ENCODE peak calls at places on chromosomes 12 and 14, in nine cellular contexts. One of them, this sample, is unnamed.

GRCh38 chr14:95547626-95548327 is 12.9 kb downstream of the GLRX5 start:
- DNase-seq in IMR-90: peak; percentile 66
- DNase-seq in astrocyte of the spinal cord: peak; percentile 54
- DNase-seq in CD8-positive, alpha-beta T cell: no peak
- DNase-seq in naive thymus-derived CD4-positive, alpha-beta T cell: no peak
- DNase-seq in fibroblast of the aortic adventitia: peak; percentile 48
- DNase-seq in cardiac fibroblast: peak; percentile 59
- DNase-seq in suprapubic skin: no peak
- DNase-seq in MM.1S: no peak
- DNase-seq in this sample: no peak

GRCh38 chr12:95217377-95218163 is at the start of the genes FGD6 and VEZT:
- DNase-seq in IMR-90: peak; percentile 99
- DNase-seq in astrocyte of the spinal cord: peak; percentile 100
- DNase-seq in CD8-positive, alpha-beta T cell: peak; percentile 95
- DNase-seq in naive thymus-derived CD4-positive, alpha-beta T cell: peak; percentile 99
- DNase-seq in fibroblast of the aortic adventitia: peak; percentile 99
- DNase-seq in cardiac fibroblast: peak; percentile 99
- DNase-seq in suprapubic skin: peak; percentile 99
- DNase-seq in MM.1S: peak; percentile 99
- DNase-seq in this sample: peak; percentile 99

GRCh38 chr12:46825526-46826414 is at the start of gene SLC38A4:
- DNase-seq in IMR-90: peak; percentile 32
- DNase-seq in astrocyte of the spinal cord: peak; percentile 35
- DNase-seq in CD8-positive, alpha-beta T cell: no peak
- DNase-seq in naive thymus-derived CD4-positive, alpha-beta T cell: no peak
- DNase-seq in fibroblast of the aortic adventitia: peak; percentile 62
- DNase-seq in cardiac fibroblast: peak; percentile 53
- DNase-seq in suprapubic skin: no peak
- DNase-seq in MM.1S: no peak
- DNase-seq in this sample: no peak

GRCh38 chr12:15603461-15604085 is 185.6 kb downstream of the EPS8 start:
- DNase-seq in IMR-90: peak; percentile 10
- DNase-seq in astrocyte of the spinal cord: no peak
- DNase-seq in CD8-positive, alpha-beta T cell: no peak
- DNase-seq in naive thymus-derived CD4-positive, alpha-beta T cell: no peak
- DNase-seq in fibroblast of the aortic adventitia: no peak
- DNase-seq in cardiac fibroblast: peak; percentile 40
- DNase-seq in suprapubic skin: no peak
- DNase-seq in MM.1S: no peak
- DNase-seq in this sample: no peak

GRCh38 chr14:68823434-68824206 is 30.8 kb upstream of the ZFP36L1 start:
- DNase-seq in IMR-90: no peak
- DNase-seq in astrocyte of the spinal cord: no peak
- DNase-seq in CD8-positive, alpha-beta T cell: no peak
- DNase-seq in naive thymus-derived CD4-positive, alpha-beta T cell: no peak
- DNase-seq in fibroblast of the aortic adventitia: no peak
- DNase-seq in cardiac fibroblast: no peak
- DNase-seq in suprapubic skin: no peak
- DNase-seq in MM.1S: no peak
- DNase-seq in this sample: no peak

GRCh38 chr12:85440273-85440672 is 160.3 kb downstream of the ALX1 start:
- DNase-seq in IMR-90: no peak
- DNase-seq in astrocyte of the spinal cord: no peak
- DNase-seq in CD8-positive, alpha-beta T cell: no peak
- DNase-seq in naive thymus-derived CD4-positive, alpha-beta T cell: no peak
- DNase-seq in fibroblast of the aortic adventitia: no peak
- DNase-seq in cardiac fibroblast: no peak
- DNase-seq in suprapubic skin: no peak
- DNase-seq in MM.1S: no peak
- DNase-seq in this sample: no peak

GRCh38 chr14:64541971-64542838 is 1.7 kb downstream of the HSPA2 start:
- DNase-seq in IMR-90: no peak
- DNase-seq in astrocyte of the spinal cord: no peak
- DNase-seq in CD8-positive, alpha-beta T cell: no peak
- DNase-seq in naive thymus-derived CD4-positive, alpha-beta T cell: no peak
- DNase-seq in fibroblast of the aortic adventitia: no peak
- DNase-seq in cardiac fibroblast: no peak
- DNase-seq in suprapubic skin: peak; percentile 73
- DNase-seq in MM.1S: no peak
- DNase-seq in this sample: no peak

GRCh38 chr14:92649934-92650545 is 98.4 kb downstream of the LGMN start:
- DNase-seq in IMR-90: peak; percentile 92
- DNase-seq in astrocyte of the spinal cord: peak; percentile 51
- DNase-seq in CD8-positive, alpha-beta T cell: no peak
- DNase-seq in naive thymus-derived CD4-positive, alpha-beta T cell: no peak
- DNase-seq in fibroblast of the aortic adventitia: peak; percentile 86
- DNase-seq in cardiac fibroblast: peak; percentile 97
- DNase-seq in suprapubic skin: peak; percentile 88
- DNase-seq in MM.1S: no peak
- DNase-seq in this sample: no peak

GRCh38 chr14:75341639-75342038 is 63.0 kb downstream of the FOS start:
- DNase-seq in IMR-90: no peak
- DNase-seq in astrocyte of the spinal cord: no peak
- DNase-seq in CD8-positive, alpha-beta T cell: no peak
- DNase-seq in naive thymus-derived CD4-positive, alpha-beta T cell: no peak
- DNase-seq in fibroblast of the aortic adventitia: no peak
- DNase-seq in cardiac fibroblast: peak; percentile 35
- DNase-seq in suprapubic skin: no peak
- DNase-seq in MM.1S: no peak
- DNase-seq in this sample: no peak

GRCh38 chr12:128784030-128784770 is 39.6 kb downstream of the SLC15A4 start:
- DNase-seq in IMR-90: peak; percentile 27
- DNase-seq in astrocyte of the spinal cord: peak; percentile 77
- DNase-seq in CD8-positive, alpha-beta T cell: no peak
- DNase-seq in naive thymus-derived CD4-positive, alpha-beta T cell: no peak
- DNase-seq in fibroblast of the aortic adventitia: peak; percentile 11
- DNase-seq in cardiac fibroblast: peak; percentile 4
- DNase-seq in suprapubic skin: no peak
- DNase-seq in MM.1S: no peak
- DNase-seq in this sample: no peak

GRCh38 chr14:103597623-103598372 is 31.2 kb upstream of the KLC1 start:
- DNase-seq in IMR-90: peak; percentile 95
- DNase-seq in astrocyte of the spinal cord: peak; percentile 86
- DNase-seq in CD8-positive, alpha-beta T cell: no peak
- DNase-seq in naive thymus-derived CD4-positive, alpha-beta T cell: no peak
- DNase-seq in fibroblast of the aortic adventitia: peak; percentile 81
- DNase-seq in cardiac fibroblast: peak; percentile 78
- DNase-seq in suprapubic skin: no peak
- DNase-seq in MM.1S: no peak
- DNase-seq in this sample: no peak

GRCh38 chr14:105142651-105143450 is 25.7 kb downstream of the JAG2 start:
- DNase-seq in IMR-90: no peak
- DNase-seq in astrocyte of the spinal cord: no peak
- DNase-seq in CD8-positive, alpha-beta T cell: no peak
- DNase-seq in naive thymus-derived CD4-positive, alpha-beta T cell: peak; percentile 7
- DNase-seq in fibroblast of the aortic adventitia: no peak
- DNase-seq in cardiac fibroblast: no peak
- DNase-seq in suprapubic skin: peak; percentile 55
- DNase-seq in MM.1S: no peak
- DNase-seq in this sample: no peak

GRCh38 chr12:131575371-131575770 is 135.5 kb upstream of the SFSWAP start:
- DNase-seq in IMR-90: no peak
- DNase-seq in astrocyte of the spinal cord: no peak
- DNase-seq in CD8-positive, alpha-beta T cell: no peak
- DNase-seq in naive thymus-derived CD4-positive, alpha-beta T cell: no peak
- DNase-seq in fibroblast of the aortic adventitia: no peak
- DNase-seq in cardiac fibroblast: no peak
- DNase-seq in suprapubic skin: no peak
- DNase-seq in MM.1S: no peak
- DNase-seq in this sample: no peak

GRCh38 chr14:103133213-103134140 is 10.2 kb downstream of the TNFAIP2 start:
- DNase-seq in IMR-90: no peak
- DNase-seq in astrocyte of the spinal cord: no peak
- DNase-seq in CD8-positive, alpha-beta T cell: no peak
- DNase-seq in naive thymus-derived CD4-positive, alpha-beta T cell: no peak
- DNase-seq in fibroblast of the aortic adventitia: no peak
- DNase-seq in cardiac fibroblast: no peak
- DNase-seq in suprapubic skin: no peak
- DNase-seq in MM.1S: no peak
- DNase-seq in this sample: no peak

GRCh38 chr14:39731912-39732311 is 299.7 kb upstream of the FBXO33 start:
- DNase-seq in IMR-90: no peak
- DNase-seq in astrocyte of the spinal cord: no peak
- DNase-seq in CD8-positive, alpha-beta T cell: no peak
- DNase-seq in naive thymus-derived CD4-positive, alpha-beta T cell: no peak
- DNase-seq in fibroblast of the aortic adventitia: no peak
- DNase-seq in cardiac fibroblast: no peak
- DNase-seq in suprapubic skin: no peak
- DNase-seq in MM.1S: no peak
- DNase-seq in this sample: peak; percentile 37

GRCh38 chr12:97363693-97364092 is 98.9 kb upstream of the RMST start:
- DNase-seq in IMR-90: no peak
- DNase-seq in astrocyte of the spinal cord: no peak
- DNase-seq in CD8-positive, alpha-beta T cell: no peak
- DNase-seq in naive thymus-derived CD4-positive, alpha-beta T cell: no peak
- DNase-seq in fibroblast of the aortic adventitia: no peak
- DNase-seq in cardiac fibroblast: no peak
- DNase-seq in suprapubic skin: no peak
- DNase-seq in MM.1S: no peak
- DNase-seq in this sample: no peak

GRCh38 chr14:32102152-32102787 is 25.2 kb downstream of the ARHGAP5 start:
- DNase-seq in IMR-90: no peak
- DNase-seq in astrocyte of the spinal cord: no peak
- DNase-seq in CD8-positive, alpha-beta T cell: no peak
- DNase-seq in naive thymus-derived CD4-positive, alpha-beta T cell: peak; percentile 9
- DNase-seq in fibroblast of the aortic adventitia: no peak
- DNase-seq in cardiac fibroblast: no peak
- DNase-seq in suprapubic skin: no peak
- DNase-seq in MM.1S: no peak
- DNase-seq in this sample: peak; percentile 55

GRCh38 chr14:32100175-32100574 is 23.1 kb downstream of the ARHGAP5 start:
- DNase-seq in IMR-90: no peak
- DNase-seq in astrocyte of the spinal cord: no peak
- DNase-seq in CD8-positive, alpha-beta T cell: no peak
- DNase-seq in naive thymus-derived CD4-positive, alpha-beta T cell: no peak
- DNase-seq in fibroblast of the aortic adventitia: no peak
- DNase-seq in cardiac fibroblast: no peak
- DNase-seq in suprapubic skin: no peak
- DNase-seq in MM.1S: no peak
- DNase-seq in this sample: no peak

GRCh38 chr14:32102968-32103367 is 25.9 kb downstream of the ARHGAP5 start:
- DNase-seq in IMR-90: no peak
- DNase-seq in astrocyte of the spinal cord: no peak
- DNase-seq in CD8-positive, alpha-beta T cell: no peak
- DNase-seq in naive thymus-derived CD4-positive, alpha-beta T cell: no peak
- DNase-seq in fibroblast of the aortic adventitia: no peak
- DNase-seq in cardiac fibroblast: no peak
- DNase-seq in suprapubic skin: no peak
- DNase-seq in MM.1S: no peak
- DNase-seq in this sample: no peak

GRCh38 chr14:32104803-32105202 is 27.7 kb downstream of the ARHGAP5 start:
- DNase-seq in IMR-90: no peak
- DNase-seq in astrocyte of the spinal cord: no peak
- DNase-seq in CD8-positive, alpha-beta T cell: no peak
- DNase-seq in naive thymus-derived CD4-positive, alpha-beta T cell: no peak
- DNase-seq in fibroblast of the aortic adventitia: no peak
- DNase-seq in cardiac fibroblast: no peak
- DNase-seq in suprapubic skin: no peak
- DNase-seq in MM.1S: no peak
- DNase-seq in this sample: no peak

GRCh38 chr14:32104308-32104707 is 27.2 kb downstream of the ARHGAP5 start:
- DNase-seq in IMR-90: no peak
- DNase-seq in astrocyte of the spinal cord: no peak
- DNase-seq in CD8-positive, alpha-beta T cell: no peak
- DNase-seq in naive thymus-derived CD4-positive, alpha-beta T cell: no peak
- DNase-seq in fibroblast of the aortic adventitia: no peak
- DNase-seq in cardiac fibroblast: no peak
- DNase-seq in suprapubic skin: no peak
- DNase-seq in MM.1S: no peak
- DNase-seq in this sample: no peak
- H3K4me3 ChIP-seq in IMR-90: no peak overlapping the region
- H3K4me3 ChIP-seq in astrocyte of the spinal cord: no peak overlapping the region
- H3K4me3 ChIP-seq in CD8-positive, alpha-beta T cell: no peak overlapping the region
- H3K4me3 ChIP-seq in naive thymus-derived CD4-positive, alpha-beta T cell: no peak overlapping the region
- H3K4me3 ChIP-seq in fibroblast of the aortic adventitia: no peak overlapping the region
- H3K4me3 ChIP-seq in cardiac fibroblast: no peak overlapping the region
- H3K4me3 ChIP-seq in suprapubic skin: no peak overlapping the region
- H3K4me3 ChIP-seq in MM.1S: no peak overlapping the region
- H3K4me3 ChIP-seq in this sample: no peak overlapping the region

DNA sequence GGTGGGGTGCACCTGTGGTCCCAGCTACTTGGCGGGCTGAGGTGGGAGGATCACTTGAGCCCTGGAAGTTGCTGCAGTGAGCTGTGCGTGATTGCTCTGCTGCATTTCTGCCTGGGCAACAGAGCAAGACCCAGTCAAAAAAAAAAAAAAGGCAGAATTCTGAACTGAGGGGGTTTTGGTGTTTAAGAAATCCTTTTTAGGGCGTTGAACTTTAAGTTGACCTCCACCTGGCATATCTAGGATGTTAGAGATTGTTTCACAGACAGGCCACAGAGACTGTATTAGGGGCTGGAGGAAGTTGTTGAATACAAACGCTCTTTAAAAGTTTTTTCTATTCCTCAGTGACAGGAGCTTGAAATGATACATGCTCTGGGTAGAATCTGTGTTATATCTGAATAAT is 60.5 kb downstream of the FBXW8 start:
- DNase-seq in IMR-90: no peak
- DNase-seq in astrocyte of the spinal cord: no peak
- DNase-seq in CD8-positive, alpha-beta T cell: no peak
- DNase-seq in naive thymus-derived CD4-positive, alpha-beta T cell: no peak
- DNase-seq in fibroblast of the aortic adventitia: no peak
- DNase-seq in cardiac fibroblast: no peak
- DNase-seq in suprapubic skin: no peak
- DNase-seq in MM.1S: no peak
- DNase-seq in this sample: no peak
- H3K4me3 ChIP-seq in IMR-90: no peak overlapping the region
- H3K4me3 ChIP-seq in astrocyte of the spinal cord: no peak overlapping the region
- H3K4me3 ChIP-seq in CD8-positive, alpha-beta T cell: no peak overlapping the region
- H3K4me3 ChIP-seq in naive thymus-derived CD4-positive, alpha-beta T cell: no peak overlapping the region
- H3K4me3 ChIP-seq in fibroblast of the aortic adventitia: no peak overlapping the region
- H3K4me3 ChIP-seq in cardiac fibroblast: no peak overlapping the region
- H3K4me3 ChIP-seq in suprapubic skin: no peak overlapping the region
- H3K4me3 ChIP-seq in MM.1S: no peak overlapping the region
- H3K4me3 ChIP-seq in this sample: no peak overlapping the region

DNA sequence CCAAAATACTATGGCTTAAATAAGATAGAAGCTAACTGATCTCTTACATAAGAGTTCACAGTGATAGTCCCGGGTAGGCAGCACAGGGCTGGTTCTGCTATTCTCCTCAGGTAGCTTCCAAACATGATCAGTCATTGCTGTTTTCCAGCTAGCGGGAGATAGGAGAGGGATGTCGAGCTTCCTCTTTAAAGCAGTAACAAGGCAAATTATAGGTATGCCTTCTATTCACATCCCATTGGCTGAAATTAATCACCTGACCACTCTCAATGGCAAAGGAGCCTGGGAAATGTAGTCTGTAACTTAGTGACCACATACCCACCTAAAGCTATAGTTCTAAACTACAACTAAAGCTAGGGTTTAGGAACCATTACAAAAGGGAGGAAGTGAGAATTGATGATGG is 34.5 kb upstream of the VRK1 start:
- DNase-seq in IMR-90: peak; percentile 58
- DNase-seq in astrocyte of the spinal cord: peak; percentile 47
- DNase-seq in CD8-positive, alpha-beta T cell: peak; percentile 16
- DNase-seq in naive thymus-derived CD4-positive, alpha-beta T cell: peak; percentile 62
- DNase-seq in fibroblast of the aortic adventitia: peak; percentile 57
- DNase-seq in cardiac fibroblast: peak; percentile 68
- DNase-seq in suprapubic skin: no peak
- DNase-seq in MM.1S: peak; percentile 39
- DNase-seq in this sample: peak; percentile 76
- H3K4me3 ChIP-seq in IMR-90: no peak overlapping the region
- H3K4me3 ChIP-seq in astrocyte of the spinal cord: no peak overlapping the region
- H3K4me3 ChIP-seq in CD8-positive, alpha-beta T cell: no peak overlapping the region
- H3K4me3 ChIP-seq in naive thymus-derived CD4-positive, alpha-beta T cell: peak overlapping the region; percentile 19
- H3K4me3 ChIP-seq in fibroblast of the aortic adventitia: no peak overlapping the region
- H3K4me3 ChIP-seq in cardiac fibroblast: no peak overlapping the region
- H3K4me3 ChIP-seq in suprapubic skin: no peak overlapping the region
- H3K4me3 ChIP-seq in MM.1S: no peak overlapping the region
- H3K4me3 ChIP-seq in this sample: peak overlapping the region; percentile 42

GRCh38 chr14:24335461-24336146 is 733 bp upstream of the ADCY4 start:
- DNase-seq in IMR-90: no peak
- DNase-seq in astrocyte of the spinal cord: no peak
- DNase-seq in CD8-positive, alpha-beta T cell: no peak
- DNase-seq in naive thymus-derived CD4-positive, alpha-beta T cell: no peak
- DNase-seq in fibroblast of the aortic adventitia: no peak
- DNase-seq in cardiac fibroblast: no peak
- DNase-seq in suprapubic skin: peak; percentile 69
- DNase-seq in MM.1S: no peak
- DNase-seq in this sample: no peak
- H3K4me3 ChIP-seq in IMR-90: no peak overlapping the region
- H3K4me3 ChIP-seq in astrocyte of the spinal cord: no peak overlapping the region
- H3K4me3 ChIP-seq in CD8-positive, alpha-beta T cell: no peak overlapping the region
- H3K4me3 ChIP-seq in naive thymus-derived CD4-positive, alpha-beta T cell: no peak overlapping the region
- H3K4me3 ChIP-seq in fibroblast of the aortic adventitia: no peak overlapping the region
- H3K4me3 ChIP-seq in cardiac fibroblast: no peak overlapping the region
- H3K4me3 ChIP-seq in suprapubic skin: peak overlapping the region; percentile 46
- H3K4me3 ChIP-seq in MM.1S: no peak overlapping the region
- H3K4me3 ChIP-seq in this sample: no peak overlapping the region